ENCODE peak calls at places on chromosomes 5 and 9, in five cellular contexts. S, F, O, V and P are unnamed samples.

GRCh38 chr5:88140396-88140862 is 128.2 kb downstream of the TMEM161B start:
- DNase-seq in F (no peak), O (no peak), S (no peak), V (no peak), P (no peak)

GRCh38 chr5:51573835-51574234 is 190.6 kb downstream of the ISL1 start:
- DNase-seq in S (no peak), O (no peak), V (no peak), F (no peak), P (no peak)

GRCh38 chr9:95138474-95138873 is 179.0 kb downstream of the FANCC start:
- DNase-seq in O (no peak), F (no peak), V (no peak), S (no peak), P (no peak)

GRCh38 chr9:91451431-91452270 is 28.0 kb upstream of the NFIL3 start:
- DNase-seq in V (no peak), O (no peak), S (peak; percentile 27), F (no peak), P (no peak)

GRCh38 chr5:180339583-180340183 is 13.5 kb downstream of the GFPT2 start:
- DNase-seq in V (no peak), O (no peak), S (no peak), F (no peak), P (no peak)

GRCh38 chr5:135246923-135247795 is 151.9 kb downstream of the MACROH2A1 start:
- DNase-seq in F (peak; percentile 50), O (no peak), S (peak; percentile 15), V (no peak), P (no peak)

GRCh38 chr9:114291064-114291474 is 31.8 kb upstream of the ORM1 start:
- DNase-seq in O (peak; percentile 61), V (peak; percentile 61), F (peak; percentile 90), S (peak; percentile 70), P (peak; percentile 66)

GRCh38 chr9:113919825-113920224 is 43.7 kb downstream of the ZNF618 start:
- DNase-seq in S (no peak), O (no peak), V (no peak), F (no peak), P (no peak)

GRCh38 chr5:164518049-164518740 is 1012.8 kb downstream of the MAT2B start:
- DNase-seq in O (no peak), V (no peak), F (no peak), S (no peak), P (no peak)

GRCh38 chr5:59367791-59368394 is 525.6 kb downstream of the PDE4D start:
- DNase-seq in S (peak; percentile 81), F (peak; percentile 68), O (peak; percentile 10), V (peak; percentile 63), P (peak; percentile 14)

GRCh38 chr5:7926296-7926695 is 57.3 kb downstream of the MTRR start:
- DNase-seq in S (no peak), O (no peak), F (no peak), V (no peak), P (no peak)